ENCODE peak calls at places on chromosomes 3 and 15, in four cellular contexts. B, J, F and W are unnamed samples.

GRCh38 chr15:69031013-69032001 is 16.8 kb downstream of the NOX5 start:
- DNase-seq in F (peak; percentile 65), B (peak; percentile 27), J (no peak), W (peak; percentile 62)

GRCh38 chr3:97958396-97958795 is 13.8 kb downstream of the RIOX2 start:
- DNase-seq in B (no peak), F (no peak), J (no peak), W (peak; percentile 14)

GRCh38 chr3:124607163-124607562 is 123.1 kb upstream of the UMPS start:
- DNase-seq in F (no peak), B (peak; percentile 86), J (no peak), W (peak; percentile 64)

GRCh38 chr3:96101013-96101412 is 713.4 kb upstream of the EPHA6 start:
- DNase-seq in B (no peak), F (no peak), J (no peak), W (no peak)

GRCh38 chr3:59517448-59517847 is 467.6 kb upstream of the CFAP20DC start:
- DNase-seq in J (no peak), B (no peak), F (no peak), W (no peak)

GRCh38 chr3:183701744-183702143 is 4.1 kb downstream of the YEATS2 start:
- DNase-seq in B (no peak), J (no peak), F (no peak), W (no peak)

GRCh38 chr15:80423215-80423614 is 19.0 kb downstream of the ARNT2 start:
- DNase-seq in B (peak; percentile 62), J (no peak), F (no peak), W (no peak)

GRCh38 chr3:193207290-193207689 is 33.7 kb upstream of the PLAAT1 start:
- DNase-seq in B (no peak), J (no peak), F (no peak), W (no peak)

GRCh38 chr3:102059145-102059943 is 210.0 kb downstream of the NFKBIZ start:
- DNase-seq in J (no peak), B (no peak), F (no peak), W (no peak)

GRCh38 chr3:46812237-46812791 is 50.9 kb downstream of the MYL3 start:
- DNase-seq in F (peak; percentile 85), B (peak; percentile 47), J (peak; percentile 2), W (peak; percentile 46)

GRCh38 chr3:189563841-189564563 is 67.2 kb upstream of the TP63 start:
- DNase-seq in F (no peak), B (peak; percentile 94), J (no peak), W (no peak)

GRCh38 chr15:90327313-90327712 is 24.8 kb upstream of the ZNF774 start:
- DNase-seq in F (no peak), B (no peak), J (no peak), W (no peak)

GRCh38 chr3:15049584-15049983 is 15.5 kb downstream of the MRPS25 start:
- DNase-seq in J (no peak), B (no peak), F (no peak), W (no peak)

GRCh38 chr15:25611603-25612002 is 172.8 kb upstream of the UBE3A start:
- DNase-seq in J (peak; percentile 12), F (peak; percentile 52), B (no peak), W (no peak)

GRCh38 chr3:13367728-13368127 is 52.4 kb downstream of the NUP210 start:
- DNase-seq in J (no peak), F (no peak), B (no peak), W (no peak)

GRCh38 chr3:187967982-187968381 is 186.0 kb upstream of the LPP start:
- DNase-seq in F (no peak), J (no peak), B (no peak), W (no peak)

GRCh38 chr3:128429751-128430150 is 36.9 kb downstream of the DNAJB8 start:
- DNase-seq in F (no peak), J (no peak), B (no peak), W (no peak)

GRCh38 chr3:177452487-177452886 is 255.2 kb upstream of the TBL1XR1 start:
- DNase-seq in F (no peak), J (no peak), B (peak; percentile 93), W (peak; percentile 84)

GRCh38 chr3:23740517-23741402 is 65.0 kb upstream of the UBE2E1 start:
- DNase-seq in B (peak; percentile 29), F (no peak), J (no peak), W (peak; percentile 84)

GRCh38 chr15:40353697-40354096 is 2.9 kb downstream of the PHGR1 start:
- DNase-seq in F (no peak), J (no peak), B (no peak), W (no peak)

GRCh38 chr15:95119041-95119440 is 887.7 kb downstream of the MCTP2 start:
- DNase-seq in B (no peak), F (no peak), J (no peak), W (peak; percentile 17)

GRCh38 chr3:127252446-127252845 is 35.4 kb downstream of the PRR20G start:
- DNase-seq in B (no peak), J (no peak), F (no peak), W (no peak)

GRCh38 chr15:43168192-43169107 is 16.8 kb upstream of the CCNDBP1 start:
- DNase-seq in J (no peak), F (peak; percentile 39), B (peak; percentile 87), W (no peak)

GRCh38 chr15:62108411-62108810 is 41.6 kb downstream of the C2CD4A start:
- DNase-seq in F (no peak), B (no peak), J (no peak), W (peak; percentile 31)